ENCODE peak calls at places on chromosomes 13 and 19, in five cellular contexts. One of them, this sample, is unnamed.

GRCh38 chr13:35979378-35979911 is 151.7 kb downstream of the DCLK1 start:
- DNase-seq in GM12892: no peak
- DNase-seq in neural crest cell: no peak
- DNase-seq in stimulated activated CD8-positive, alpha-beta memory T cell treated with anti-CD3 and anti-CD28 coated beads, Interleukin-4, amount 100 ng/mL, for 1 hour: no peak
- DNase-seq in AG09319: peak
- DNase-seq in this sample: no peak

GRCh38 chr19:54448037-54448773 is 794 bp upstream of the LENG8 start:
- DNase-seq in GM12892: no peak
- DNase-seq in neural crest cell: peak
- DNase-seq in stimulated activated CD8-positive, alpha-beta memory T cell treated with anti-CD3 and anti-CD28 coated beads, Interleukin-4, amount 100 ng/mL, for 1 hour: no peak
- DNase-seq in AG09319: no peak
- DNase-seq in this sample: no peak

GRCh38 chr19:47035127-47035494 is 13.3 kb downstream of the TMEM160 start:
- DNase-seq in GM12892: no peak
- DNase-seq in neural crest cell: no peak
- DNase-seq in stimulated activated CD8-positive, alpha-beta memory T cell treated with anti-CD3 and anti-CD28 coated beads, Interleukin-4, amount 100 ng/mL, for 1 hour: no peak
- DNase-seq in AG09319: no peak
- DNase-seq in this sample: no peak

GRCh38 chr19:2223391-2223790 is 12.7 kb downstream of the PLEKHJ1 start:
- DNase-seq in GM12892: no peak
- DNase-seq in neural crest cell: no peak
- DNase-seq in stimulated activated CD8-positive, alpha-beta memory T cell treated with anti-CD3 and anti-CD28 coated beads, Interleukin-4, amount 100 ng/mL, for 1 hour: no peak
- DNase-seq in AG09319: no peak
- DNase-seq in this sample: no peak

GRCh38 chr13:101893021-101893420 is 440.5 kb downstream of the ITGBL1 start:
- DNase-seq in GM12892: no peak
- DNase-seq in neural crest cell: no peak
- DNase-seq in stimulated activated CD8-positive, alpha-beta memory T cell treated with anti-CD3 and anti-CD28 coated beads, Interleukin-4, amount 100 ng/mL, for 1 hour: no peak
- DNase-seq in AG09319: no peak
- DNase-seq in this sample: no peak

GRCh38 chr13:113631341-113632095 is 26.5 kb downstream of the ATP4B start:
- DNase-seq in GM12892: no peak
- DNase-seq in neural crest cell: no peak
- DNase-seq in stimulated activated CD8-positive, alpha-beta memory T cell treated with anti-CD3 and anti-CD28 coated beads, Interleukin-4, amount 100 ng/mL, for 1 hour: no peak
- DNase-seq in AG09319: no peak
- DNase-seq in this sample: no peak

GRCh38 chr13:64505511-64505910 is 2724.6 kb downstream of the PCDH9 start:
- DNase-seq in GM12892: no peak
- DNase-seq in neural crest cell: no peak
- DNase-seq in stimulated activated CD8-positive, alpha-beta memory T cell treated with anti-CD3 and anti-CD28 coated beads, Interleukin-4, amount 100 ng/mL, for 1 hour: no peak
- DNase-seq in AG09319: no peak
- DNase-seq in this sample: no peak

GRCh38 chr13:106340249-106340648 is 195.2 kb downstream of the EFNB2 start:
- DNase-seq in GM12892: no peak
- DNase-seq in neural crest cell: no peak
- DNase-seq in stimulated activated CD8-positive, alpha-beta memory T cell treated with anti-CD3 and anti-CD28 coated beads, Interleukin-4, amount 100 ng/mL, for 1 hour: no peak
- DNase-seq in AG09319: no peak
- DNase-seq in this sample: no peak

GRCh38 chr19:7519411-7520130 is 2.9 kb upstream of the MCOLN1 start:
- DNase-seq in GM12892: no peak
- DNase-seq in neural crest cell: no peak
- DNase-seq in stimulated activated CD8-positive, alpha-beta memory T cell treated with anti-CD3 and anti-CD28 coated beads, Interleukin-4, amount 100 ng/mL, for 1 hour: no peak
- DNase-seq in AG09319: no peak
- DNase-seq in this sample: no peak

GRCh38 chr13:36430247-36431203 is 1.8 kb upstream of the CCNA1 start:
- DNase-seq in GM12892: no peak
- DNase-seq in neural crest cell: no peak
- DNase-seq in stimulated activated CD8-positive, alpha-beta memory T cell treated with anti-CD3 and anti-CD28 coated beads, Interleukin-4, amount 100 ng/mL, for 1 hour: no peak
- DNase-seq in AG09319: no peak
- DNase-seq in this sample: no peak

GRCh38 chr13:90768116-90768515 is 579.4 kb upstream of the MIR17HG start:
- DNase-seq in GM12892: no peak
- DNase-seq in neural crest cell: no peak
- DNase-seq in stimulated activated CD8-positive, alpha-beta memory T cell treated with anti-CD3 and anti-CD28 coated beads, Interleukin-4, amount 100 ng/mL, for 1 hour: no peak
- DNase-seq in AG09319: no peak
- DNase-seq in this sample: no peak

GRCh38 chr13:79237981-79238380 is 168.1 kb downstream of the RBM26 start:
- DNase-seq in GM12892: no peak
- DNase-seq in neural crest cell: no peak
- DNase-seq in stimulated activated CD8-positive, alpha-beta memory T cell treated with anti-CD3 and anti-CD28 coated beads, Interleukin-4, amount 100 ng/mL, for 1 hour: no peak
- DNase-seq in AG09319: no peak
- DNase-seq in this sample: no peak

GRCh38 chr13:41649659-41650058 is 192.3 kb downstream of the RGCC start:
- DNase-seq in GM12892: no peak
- DNase-seq in neural crest cell: no peak
- DNase-seq in stimulated activated CD8-positive, alpha-beta memory T cell treated with anti-CD3 and anti-CD28 coated beads, Interleukin-4, amount 100 ng/mL, for 1 hour: no peak
- DNase-seq in AG09319: no peak
- DNase-seq in this sample: no peak

GRCh38 chr19:1608414-1609391 is 3.4 kb upstream of the UQCR11 start:
- DNase-seq in GM12892: no peak
- DNase-seq in neural crest cell: no peak
- DNase-seq in stimulated activated CD8-positive, alpha-beta memory T cell treated with anti-CD3 and anti-CD28 coated beads, Interleukin-4, amount 100 ng/mL, for 1 hour: no peak
- DNase-seq in AG09319: no peak
- DNase-seq in this sample: no peak

GRCh38 chr19:10736189-10736588 is 18.3 kb downstream of the DNM2 start:
- DNase-seq in GM12892: no peak
- DNase-seq in neural crest cell: no peak
- DNase-seq in stimulated activated CD8-positive, alpha-beta memory T cell treated with anti-CD3 and anti-CD28 coated beads, Interleukin-4, amount 100 ng/mL, for 1 hour: no peak
- DNase-seq in AG09319: no peak
- DNase-seq in this sample: no peak

GRCh38 chr13:63124863-63125262 is 1709.2 kb upstream of the PCDH20 start:
- DNase-seq in GM12892: no peak
- DNase-seq in neural crest cell: no peak
- DNase-seq in stimulated activated CD8-positive, alpha-beta memory T cell treated with anti-CD3 and anti-CD28 coated beads, Interleukin-4, amount 100 ng/mL, for 1 hour: no peak
- DNase-seq in AG09319: no peak
- DNase-seq in this sample: no peak

GRCh38 chr19:43651758-43652545 is 12.3 kb upstream of the CADM4 start:
- DNase-seq in GM12892: peak
- DNase-seq in neural crest cell: peak
- DNase-seq in stimulated activated CD8-positive, alpha-beta memory T cell treated with anti-CD3 and anti-CD28 coated beads, Interleukin-4, amount 100 ng/mL, for 1 hour: peak
- DNase-seq in AG09319: no peak
- DNase-seq in this sample: no peak

GRCh38 chr13:34358811-34359513 is 541.0 kb downstream of the RFC3 start:
- DNase-seq in GM12892: no peak
- DNase-seq in neural crest cell: no peak
- DNase-seq in stimulated activated CD8-positive, alpha-beta memory T cell treated with anti-CD3 and anti-CD28 coated beads, Interleukin-4, amount 100 ng/mL, for 1 hour: no peak
- DNase-seq in AG09319: peak
- DNase-seq in this sample: no peak

GRCh38 chr13:32905063-32905863 is 111.0 kb upstream of the KL start:
- DNase-seq in GM12892: peak
- DNase-seq in neural crest cell: no peak
- DNase-seq in stimulated activated CD8-positive, alpha-beta memory T cell treated with anti-CD3 and anti-CD28 coated beads, Interleukin-4, amount 100 ng/mL, for 1 hour: no peak
- DNase-seq in AG09319: no peak
- DNase-seq in this sample: no peak

This sample was measured in NCI-H2107.